ENCODE peak calls at places on chromosomes 4 and X, in nine cellular contexts. One of them, this sample, is unnamed.

GRCh38 chr4:144695721-144696120 is 49.8 kb downstream of the HHIP start:
- DNase-seq in Peyer's patch: no peak
- DNase-seq in lower leg skin: no peak
- DNase-seq in WERI-Rb-1: no peak
- DNase-seq in pancreas: no peak
- DNase-seq in SK-N-SH: no peak
- DNase-seq in activated CD8-positive, alpha-beta memory T cell treated with anti-CD3 and anti-CD28 coated beads for 1 hour: no peak
- DNase-seq in NCI-H1436 treated with DMSO at 0.1 percent for 48 hours: no peak
- DNase-seq in caudate nucleus: no peak
- DNase-seq in this sample: no peak

GRCh38 chr4:8533274-8533865 is 46.8 kb upstream of the GPR78 start:
- DNase-seq in caudate nucleus: no peak
- DNase-seq in SK-N-SH: no peak
- DNase-seq in Peyer's patch: no peak
- DNase-seq in pancreas: no peak
- DNase-seq in NCI-H1436 treated with DMSO at 0.1 percent for 48 hours: no peak
- DNase-seq in lower leg skin: no peak
- DNase-seq in activated CD8-positive, alpha-beta memory T cell treated with anti-CD3 and anti-CD28 coated beads for 1 hour: no peak
- DNase-seq in WERI-Rb-1: no peak
- DNase-seq in this sample: no peak

GRCh38 chrX:138128025-138128671 is 562.2 kb downstream of the ZIC3 start:
- DNase-seq in Peyer's patch: no peak
- DNase-seq in caudate nucleus: no peak
- DNase-seq in activated CD8-positive, alpha-beta memory T cell treated with anti-CD3 and anti-CD28 coated beads for 1 hour: no peak
- DNase-seq in WERI-Rb-1: peak
- DNase-seq in lower leg skin: peak
- DNase-seq in pancreas: peak
- DNase-seq in SK-N-SH: peak
- DNase-seq in NCI-H1436 treated with DMSO at 0.1 percent for 48 hours: no peak
- DNase-seq in this sample: peak

GRCh38 chr4:98951710-98952109 is 22.8 kb upstream of the EIF4E start:
- DNase-seq in pancreas: no peak
- DNase-seq in SK-N-SH: no peak
- DNase-seq in NCI-H1436 treated with DMSO at 0.1 percent for 48 hours: no peak
- DNase-seq in Peyer's patch: no peak
- DNase-seq in WERI-Rb-1: no peak
- DNase-seq in lower leg skin: no peak
- DNase-seq in activated CD8-positive, alpha-beta memory T cell treated with anti-CD3 and anti-CD28 coated beads for 1 hour: no peak
- DNase-seq in caudate nucleus: no peak
- DNase-seq in this sample: no peak

GRCh38 chr4:19736968-19737756 is 514.5 kb upstream of the SLIT2 start:
- DNase-seq in WERI-Rb-1: no peak
- DNase-seq in activated CD8-positive, alpha-beta memory T cell treated with anti-CD3 and anti-CD28 coated beads for 1 hour: no peak
- DNase-seq in NCI-H1436 treated with DMSO at 0.1 percent for 48 hours: no peak
- DNase-seq in SK-N-SH: no peak
- DNase-seq in caudate nucleus: no peak
- DNase-seq in lower leg skin: no peak
- DNase-seq in Peyer's patch: no peak
- DNase-seq in pancreas: no peak
- DNase-seq in this sample: no peak

GRCh38 chrX:124005220-124005619 is 43.7 kb downstream of the STAG2 start:
- DNase-seq in pancreas: no peak
- DNase-seq in activated CD8-positive, alpha-beta memory T cell treated with anti-CD3 and anti-CD28 coated beads for 1 hour: no peak
- DNase-seq in WERI-Rb-1: no peak
- DNase-seq in NCI-H1436 treated with DMSO at 0.1 percent for 48 hours: no peak
- DNase-seq in caudate nucleus: no peak
- DNase-seq in SK-N-SH: no peak
- DNase-seq in lower leg skin: no peak
- DNase-seq in Peyer's patch: no peak
- DNase-seq in this sample: no peak

GRCh38 chr4:40675166-40675565 is 45.5 kb upstream of the RBM47 start:
- DNase-seq in lower leg skin: no peak
- DNase-seq in WERI-Rb-1: no peak
- DNase-seq in Peyer's patch: no peak
- DNase-seq in pancreas: no peak
- DNase-seq in SK-N-SH: no peak
- DNase-seq in NCI-H1436 treated with DMSO at 0.1 percent for 48 hours: peak
- DNase-seq in activated CD8-positive, alpha-beta memory T cell treated with anti-CD3 and anti-CD28 coated beads for 1 hour: no peak
- DNase-seq in caudate nucleus: no peak
- DNase-seq in this sample: no peak

GRCh38 chrX:1685460-1685859 is 70.6 kb downstream of the ASMT start:
- DNase-seq in activated CD8-positive, alpha-beta memory T cell treated with anti-CD3 and anti-CD28 coated beads for 1 hour: no peak
- DNase-seq in Peyer's patch: no peak
- DNase-seq in pancreas: no peak
- DNase-seq in NCI-H1436 treated with DMSO at 0.1 percent for 48 hours: no peak
- DNase-seq in caudate nucleus: no peak
- DNase-seq in lower leg skin: no peak
- DNase-seq in SK-N-SH: no peak
- DNase-seq in WERI-Rb-1: no peak
- DNase-seq in this sample: no peak

GRCh38 chr4:123248260-123248659 is 148.3 kb upstream of the SPRY1 start:
- DNase-seq in NCI-H1436 treated with DMSO at 0.1 percent for 48 hours: no peak
- DNase-seq in lower leg skin: no peak
- DNase-seq in pancreas: no peak
- DNase-seq in activated CD8-positive, alpha-beta memory T cell treated with anti-CD3 and anti-CD28 coated beads for 1 hour: no peak
- DNase-seq in caudate nucleus: no peak
- DNase-seq in WERI-Rb-1: no peak
- DNase-seq in SK-N-SH: peak
- DNase-seq in Peyer's patch: no peak
- DNase-seq in this sample: no peak

GRCh38 chr4:48017108-48017527 is 546 bp downstream of the NIPAL1 start:
- DNase-seq in lower leg skin: peak
- DNase-seq in WERI-Rb-1: peak
- DNase-seq in pancreas: peak
- DNase-seq in NCI-H1436 treated with DMSO at 0.1 percent for 48 hours: no peak
- DNase-seq in Peyer's patch: no peak
- DNase-seq in activated CD8-positive, alpha-beta memory T cell treated with anti-CD3 and anti-CD28 coated beads for 1 hour: no peak
- DNase-seq in SK-N-SH: peak
- DNase-seq in caudate nucleus: peak
- DNase-seq in this sample: no peak

GRCh38 chrX:22351966-22352365 is 79.3 kb downstream of the CBLL2 start:
- DNase-seq in NCI-H1436 treated with DMSO at 0.1 percent for 48 hours: no peak
- DNase-seq in caudate nucleus: no peak
- DNase-seq in pancreas: no peak
- DNase-seq in activated CD8-positive, alpha-beta memory T cell treated with anti-CD3 and anti-CD28 coated beads for 1 hour: no peak
- DNase-seq in WERI-Rb-1: no peak
- DNase-seq in lower leg skin: no peak
- DNase-seq in SK-N-SH: no peak
- DNase-seq in Peyer's patch: no peak
- DNase-seq in this sample: no peak

GRCh38 chrX:26918633-26919032 is 544.5 kb downstream of the PPP4R3C start:
- DNase-seq in pancreas: no peak
- DNase-seq in SK-N-SH: peak
- DNase-seq in activated CD8-positive, alpha-beta memory T cell treated with anti-CD3 and anti-CD28 coated beads for 1 hour: no peak
- DNase-seq in Peyer's patch: no peak
- DNase-seq in caudate nucleus: no peak
- DNase-seq in NCI-H1436 treated with DMSO at 0.1 percent for 48 hours: no peak
- DNase-seq in WERI-Rb-1: peak
- DNase-seq in lower leg skin: no peak
- DNase-seq in this sample: peak

This sample was measured in Jurkat, Clone E6-1.